ENCODE peak calls at places on chromosomes 6 and 20, in eight cellular contexts. D, R, U, J, X, S, Y and K are unnamed samples.

GRCh38 chr6:165774903-165775608 is 112.0 kb upstream of the PDE10A start:
- DNase-seq in J (no peak), U (peak), D (no peak), X (no peak), Y (no peak), S (peak), R (no peak), K (no peak)

GRCh38 chr20:45365444-45365970 is 2.6 kb downstream of the SYS1 start:
- DNase-seq in J (no peak), U (no peak), D (no peak), X (no peak), R (no peak), Y (no peak), S (no peak), K (no peak)

GRCh38 chr6:130457605-130458004 is 91.8 kb downstream of the TMEM200A start:
- DNase-seq in U (no peak), Y (no peak), X (no peak), R (no peak), S (no peak), J (no peak), D (peak), K (no peak)

GRCh38 chr6:139531148-139531547 is 156.7 kb upstream of the CITED2 start:
- DNase-seq in U (no peak), J (no peak), S (peak), R (peak), Y (no peak), X (no peak), D (no peak), K (no peak)

GRCh38 chr6:154797857-154798256 is 64.6 kb downstream of the SCAF8 start:
- DNase-seq in R (no peak), U (no peak), S (no peak), J (no peak), X (no peak), D (no peak), Y (no peak), K (no peak)

GRCh38 chr6:90110971-90111370 is 185.7 kb downstream of the BACH2 start:
- DNase-seq in X (no peak), U (no peak), Y (no peak), D (no peak), S (no peak), J (no peak), R (no peak), K (no peak)

GRCh38 chr20:56091635-56092180 is 86.4 kb upstream of the CBLN4 start:
- DNase-seq in X (no peak), Y (peak), R (no peak), U (no peak), D (no peak), J (no peak), S (no peak), K (no peak)

GRCh38 chr20:35226126-35226774 is at the start of gene MMP24:
- DNase-seq in X (no peak), S (no peak), Y (no peak), U (no peak), D (no peak), R (no peak), J (no peak), K (no peak)

GRCh38 chr20:15011631-15012030 is 674.2 kb upstream of the FLRT3 start:
- DNase-seq in U (no peak), Y (no peak), S (no peak), R (no peak), J (no peak), D (no peak), X (no peak), K (no peak)

GRCh38 chr20:63021356-63022321 is 14.9 kb upstream of the BHLHE23 start:
- DNase-seq in S (no peak), U (no peak), Y (no peak), J (no peak), X (no peak), D (no peak), R (no peak), K (no peak)

GRCh38 chr20:11511816-11512215 is 405.9 kb upstream of the BTBD3 start:
- DNase-seq in S (peak), J (no peak), X (no peak), U (peak), D (no peak), Y (no peak), R (no peak), K (no peak)

GRCh38 chr6:133590814-133591213 is 298.1 kb upstream of the TCF21 start:
- DNase-seq in S (no peak), J (no peak), U (no peak), R (peak), D (peak), X (no peak), Y (peak), K (peak)

GRCh38 chr6:35056952-35057351 is 84.2 kb downstream of the TCP11 start:
- DNase-seq in Y (no peak), D (no peak), R (no peak), J (no peak), X (no peak), S (no peak), U (no peak), K (no peak)

GRCh38 chr6:16130437-16130891 is 1.6 kb downstream of the MYLIP start:
- DNase-seq in U (no peak), X (no peak), Y (no peak), D (no peak), R (no peak), J (peak), S (peak), K (no peak)

GRCh38 chr6:10528170-10528981 is 7.2 kb downstream of the GCNT2 start:
- DNase-seq in X (no peak), U (no peak), R (peak), Y (peak), S (peak), J (peak), D (peak), K (no peak)

GRCh38 chr6:14017626-14018475 is 93.1 kb downstream of the RNF182 start:
- DNase-seq in S (no peak), R (no peak), U (no peak), X (no peak), J (no peak), Y (no peak), D (no peak), K (no peak)

GRCh38 chr6:31004285-31004684 is 6.0 kb upstream of the MUC22 start:
- DNase-seq in R (no peak), U (no peak), Y (no peak), S (no peak), J (no peak), X (no peak), D (peak), K (no peak)

GRCh38 chr6:23659125-23659524 is 466.9 kb upstream of the NRSN1 start:
- DNase-seq in D (peak), S (peak), R (peak), Y (peak), J (no peak), X (no peak), U (peak), K (no peak)

GRCh38 chr6:147611992-147612391 is 103.5 kb downstream of the SAMD5 start:
- DNase-seq in R (no peak), J (no peak), Y (no peak), X (no peak), U (no peak), D (no peak), S (no peak), K (no peak)

GRCh38 chr6:37783025-37783825 is 36.3 kb upstream of the ZFAND3 start:
- DNase-seq in X (no peak), U (no peak), D (no peak), Y (no peak), S (peak), R (peak), J (no peak), K (no peak)

GRCh38 chr6:125986956-125987617 is 747 bp downstream of the TRMT11 start:
- DNase-seq in U (peak), S (peak), Y (peak), J (peak), D (peak), X (no peak), R (peak), K (no peak)

GRCh38 chr20:14189794-14190402 is 147.5 kb downstream of the FLRT3 start:
- DNase-seq in D (peak), J (peak), X (no peak), Y (peak), U (peak), R (peak), S (peak), K (no peak)

GRCh38 chr20:31475472-31476312 is 604 bp downstream of the REM1 start:
- DNase-seq in S (no peak), X (no peak), R (no peak), Y (no peak), J (no peak), D (no peak), U (no peak), K (no peak)

GRCh38 chr6:138162947-138163569 is 1.3 kb downstream of the ARFGEF3 start:
- DNase-seq in U (no peak), R (no peak), J (no peak), X (no peak), Y (no peak), D (no peak), S (no peak), K (no peak)

GRCh38 chr6:21891065-21891464 is 297.5 kb downstream of the SOX4 start:
- DNase-seq in U (no peak), S (no peak), Y (no peak), J (no peak), D (no peak), R (no peak), X (no peak), K (no peak)

GRCh38 chr6:44041461-44042260 is 85.6 kb downstream of the MRPL14 start:
- DNase-seq in Y (peak), D (peak), X (no peak), J (no peak), R (peak), U (peak), S (peak), K (peak)

GRCh38 chr6:10684618-10685017 is 9.8 kb downstream of the C6orf52 start:
- DNase-seq in R (no peak), X (no peak), J (no peak), U (no peak), Y (no peak), S (no peak), D (no peak), K (no peak)

GRCh38 chr6:105326216-105326615 is 76.7 kb downstream of the PREP start:
- DNase-seq in U (peak), X (no peak), R (peak), D (no peak), J (no peak), S (peak), Y (no peak), K (peak)

GRCh38 chr20:16475225-16475624 is 98.0 kb downstream of the KIF16B start:
- DNase-seq in Y (no peak), X (no peak), J (no peak), U (peak), S (peak), R (peak), D (peak), K (peak)

GRCh38 chr20:10982692-10983091 is 308.9 kb upstream of the JAG1 start:
- DNase-seq in R (peak), S (peak), X (peak), U (peak), J (no peak), D (peak), Y (no peak), K (peak)

GRCh38 chr6:28474441-28475219 is 31.3 kb upstream of the ZSCAN23 start:
- DNase-seq in D (peak), S (peak), R (peak), Y (peak), U (peak), X (no peak), J (peak), K (peak)

GRCh38 chr6:123295672-123296071 is 299.6 kb downstream of the CLVS2 start:
- DNase-seq in S (no peak), U (no peak), X (no peak), R (no peak), Y (no peak), J (no peak), D (no peak), K (no peak)

GRCh38 chr6:134295953-134296553 is 21.9 kb downstream of the SGK1 start:
- DNase-seq in D (peak), Y (peak), X (no peak), R (peak), J (peak), S (peak), U (peak), K (peak)

GRCh38 chr20:34110025-34111013 is 1.7 kb downstream of the EIF2S2 start:
- DNase-seq in X (no peak), Y (peak), S (peak), R (peak), D (no peak), U (peak), J (peak), K (no peak)

DNA sequence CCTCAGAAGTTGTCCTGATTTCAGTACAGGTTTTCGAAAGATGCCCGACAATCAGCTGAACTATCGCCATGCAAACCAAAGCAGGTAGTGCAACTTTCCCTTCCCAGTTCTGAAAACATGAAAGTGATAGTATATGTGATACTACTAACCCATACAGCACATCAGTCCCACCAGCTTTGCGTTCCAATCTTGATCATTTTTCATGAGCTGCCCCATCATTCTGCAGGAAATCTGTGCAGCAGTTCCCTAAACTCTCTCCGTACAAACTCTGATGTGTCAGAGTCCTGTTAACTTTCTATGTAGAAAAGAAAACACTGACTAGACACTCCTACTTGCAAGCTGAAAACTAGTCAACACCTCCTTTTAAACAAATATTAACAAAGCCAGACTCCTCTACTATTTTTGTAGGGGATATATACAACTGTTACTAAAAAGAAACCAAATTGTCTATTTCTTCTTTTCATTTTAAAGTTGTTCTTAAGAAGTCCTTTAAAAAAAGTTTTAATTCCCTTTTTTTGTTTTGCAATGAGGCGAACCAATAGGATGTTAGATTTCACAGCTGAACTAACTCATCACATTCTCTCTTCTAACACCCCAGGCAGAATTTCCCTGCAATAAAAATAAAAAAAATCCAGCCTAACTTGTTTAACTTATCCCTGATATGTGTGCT is 99.6 kb upstream of the DST start:
- DNase-seq in U (peak), R (peak), Y (no peak), D (no peak), S (peak), J (no peak), X (no peak), K (no peak)
- H3K4me3 ChIP-seq in U (peak), R (peak), Y (no peak), D (no peak), S (peak), J (no peak), X (peak), K (peak)

DNA sequence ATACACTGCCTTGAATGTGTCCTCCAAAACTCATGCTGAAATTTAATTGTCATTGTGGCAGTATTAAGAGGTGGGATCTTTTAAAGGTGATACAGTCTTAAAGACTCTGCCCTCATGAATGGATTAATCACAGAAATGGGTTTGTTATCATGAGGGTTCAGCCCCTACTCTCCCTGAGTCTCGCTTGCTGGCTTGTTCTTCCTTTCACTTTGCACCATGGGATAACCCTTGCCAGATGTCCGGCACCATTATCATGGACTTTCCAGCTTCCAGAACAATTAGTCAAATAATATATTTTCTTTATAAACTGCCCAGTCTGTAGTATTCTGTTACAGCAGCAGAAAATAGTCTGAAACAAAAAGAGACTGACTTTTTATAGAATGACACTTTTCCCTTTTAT is 67.9 kb upstream of the TENT5A start:
- DNase-seq in Y (no peak), S (no peak), X (no peak), J (no peak), D (no peak), U (no peak), R (no peak), K (no peak)
- H3K4me3 ChIP-seq in Y (no peak), S (no peak), X (no peak), J (no peak), D (no peak), U (no peak), R (no peak), K (no peak)

GRCh38 chr20:44224651-44225050 is 14.1 kb upstream of the OSER1 start:
- DNase-seq in J (no peak), X (no peak), D (no peak), Y (no peak), U (no peak), R (no peak), S (no peak), K (no peak)

GRCh38 chr20:44222027-44222426 is 11.5 kb upstream of the OSER1 start:
- DNase-seq in U (no peak), Y (no peak), S (no peak), X (no peak), R (no peak), D (no peak), J (no peak), K (no peak)

GRCh38 chr20:44222969-44223368 is 12.4 kb upstream of the OSER1 start:
- DNase-seq in J (peak), Y (no peak), X (no peak), S (no peak), D (peak), R (no peak), U (no peak), K (no peak)

GRCh38 chr20:44221368-44221767 is 10.8 kb upstream of the OSER1 start:
- DNase-seq in U (no peak), S (no peak), Y (no peak), D (no peak), R (no peak), X (no peak), J (no peak), K (no peak)

GRCh38 chr20:44223721-44224120 is 13.2 kb upstream of the OSER1 start:
- DNase-seq in R (no peak), X (no peak), Y (no peak), S (no peak), J (no peak), D (no peak), U (no peak), K (no peak)
- H3K4me3 ChIP-seq in R (no peak), X (no peak), Y (no peak), S (no peak), J (no peak), D (no peak), U (no peak), K (no peak)

GRCh38 chr20:61256365-61256764 is 4.3 kb downstream of the CDH4 start:
- DNase-seq in J (no peak), U (no peak), R (no peak), X (no peak), S (no peak), D (no peak), Y (no peak), K (no peak)

GRCh38 chr20:61256819-61257218 is 4.8 kb downstream of the CDH4 start:
- DNase-seq in J (no peak), D (no peak), X (no peak), S (no peak), U (no peak), R (no peak), Y (no peak), K (no peak)

GRCh38 chr20:61253640-61254511 is 1.8 kb downstream of the CDH4 start:
- DNase-seq in R (peak), J (no peak), D (peak), S (peak), U (no peak), Y (no peak), X (no peak), K (no peak)

GRCh38 chr20:61253264-61253639 is 1.2 kb downstream of the CDH4 start:
- DNase-seq in X (no peak), Y (no peak), S (peak), U (peak), D (peak), J (no peak), R (peak), K (no peak)

GRCh38 chr20:61254881-61255589 is 3.0 kb downstream of the CDH4 start:
- DNase-seq in X (no peak), Y (no peak), S (peak), D (no peak), U (peak), J (no peak), R (peak), K (no peak)
- H3K4me3 ChIP-seq in X (no peak), Y (no peak), S (no peak), D (no peak), U (no peak), J (no peak), R (no peak), K (no peak)

GRCh38 chr6:41239467-41240159 is 11.5 kb downstream of the TREML4 start:
- DNase-seq in R (no peak), Y (no peak), X (peak), D (no peak), J (no peak), U (no peak), S (no peak), K (no peak)
- H3K4me3 ChIP-seq in R (no peak), Y (no peak), X (no peak), D (no peak), J (no peak), U (no peak), S (no peak), K (no peak)

DNA sequence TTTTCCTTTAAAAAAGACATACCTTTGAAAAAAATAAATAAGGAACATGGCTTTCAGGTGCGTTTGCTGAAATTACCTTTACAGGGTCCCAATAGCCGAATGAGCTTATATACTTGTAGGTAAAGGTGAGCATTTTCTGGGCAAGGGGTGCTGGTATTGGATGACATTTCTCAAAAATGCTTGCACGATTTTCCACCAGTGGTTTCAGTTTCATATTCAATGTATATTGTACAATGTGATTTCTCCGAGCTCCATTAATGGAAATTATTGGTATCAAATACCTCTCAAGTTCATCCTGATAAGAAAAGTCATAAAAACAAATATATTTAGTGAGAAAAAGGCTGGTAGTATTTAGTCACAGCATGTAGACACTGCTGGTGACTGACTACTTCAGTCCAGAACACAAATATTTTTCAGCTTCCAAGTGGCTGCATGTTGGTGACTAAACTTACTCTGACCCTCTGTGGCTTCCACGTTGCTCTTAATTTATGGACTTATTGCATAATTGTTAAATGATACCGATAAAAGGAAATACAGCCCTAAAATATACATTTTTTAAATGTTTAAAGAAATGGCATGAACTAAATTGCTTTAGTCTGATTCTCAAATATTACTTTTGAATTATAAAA is 32.9 kb upstream of the ZBTB24 start:
- DNase-seq in R (no peak), Y (peak), J (no peak), S (no peak), X (no peak), U (no peak), D (no peak), K (no peak)
- H3K4me3 ChIP-seq in R (no peak), Y (no peak), J (peak), S (no peak), X (no peak), U (no peak), D (no peak), K (no peak)

GRCh38 chr6:6004147-6004995 is 2.4 kb downstream of the NRN1 start:
- DNase-seq in X (no peak), J (no peak), S (peak), R (no peak), D (no peak), U (peak), Y (no peak), K (no peak)
- H3K4me3 ChIP-seq in X (peak), J (no peak), S (peak), R (no peak), D (peak), U (no peak), Y (peak), K (peak)

DNA sequence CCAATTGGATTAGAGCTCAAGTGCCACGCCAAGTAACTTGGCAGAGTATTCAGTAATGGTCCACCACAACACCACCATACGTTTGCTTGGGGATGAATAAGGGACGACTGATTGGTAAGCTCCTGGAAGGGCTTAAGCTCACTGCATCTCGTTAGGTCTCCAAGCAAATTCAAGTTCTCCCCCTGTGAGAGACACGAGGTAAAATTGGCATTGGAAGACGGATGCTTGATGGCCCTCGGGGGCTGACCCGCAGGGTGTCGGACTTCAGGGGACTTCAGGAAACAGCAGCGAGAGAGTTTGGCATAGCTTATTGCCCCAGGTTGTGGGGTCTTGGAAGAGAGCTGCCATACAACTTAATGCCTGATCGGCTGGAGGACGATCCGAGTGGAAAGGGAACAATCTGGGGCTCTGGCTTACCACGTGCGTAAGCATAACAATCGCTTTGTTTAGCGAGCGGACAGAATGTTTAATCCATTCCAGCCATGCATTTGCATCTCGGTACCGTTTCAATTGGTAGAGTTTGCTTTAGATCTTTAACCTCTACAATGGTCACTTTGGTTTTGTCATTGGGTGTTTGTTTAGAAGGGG is 4.8 kb upstream of the ZNFX1 start:
- DNase-seq in R (no peak), D (no peak), X (no peak), Y (peak), U (no peak), J (no peak), S (no peak), K (no peak)
- H3K4me3 ChIP-seq in R (no peak), D (peak), X (peak), Y (peak), U (peak), J (peak), S (peak), K (peak)